ENCODE peak calls at places on chromosomes 4 and X, in five cellular contexts. One of them, this sample, is unnamed.

GRCh38 chr4:123127865-123128264 is 205.5 kb upstream of the NUDT6 start:
- DNase-seq in NB4: no peak
- DNase-seq in HT1080: no peak
- DNase-seq in HS-5: no peak
- DNase-seq in astrocyte of the cerebellum: no peak
- DNase-seq in this sample: no peak

GRCh38 chrX:69154051-69154450 is 11.2 kb downstream of the PJA1 start:
- DNase-seq in NB4: no peak
- DNase-seq in HT1080: no peak
- DNase-seq in HS-5: no peak
- DNase-seq in astrocyte of the cerebellum: no peak
- DNase-seq in this sample: no peak

GRCh38 chr4:112813790-112814189 is 176.8 kb downstream of the LARP7 start:
- DNase-seq in NB4: no peak
- DNase-seq in HT1080: peak
- DNase-seq in HS-5: peak
- DNase-seq in astrocyte of the cerebellum: peak
- DNase-seq in this sample: peak

GRCh38 chr4:182082910-182083309 is 160.3 kb upstream of the TENM3 start:
- DNase-seq in NB4: no peak
- DNase-seq in HT1080: no peak
- DNase-seq in HS-5: no peak
- DNase-seq in astrocyte of the cerebellum: no peak
- DNase-seq in this sample: no peak

GRCh38 chr4:169383724-169384123 is 113.0 kb upstream of the SH3RF1 start:
- DNase-seq in NB4: no peak
- DNase-seq in HT1080: peak
- DNase-seq in HS-5: peak
- DNase-seq in astrocyte of the cerebellum: peak
- DNase-seq in this sample: no peak

GRCh38 chr4:27128431-27128830 is 267.8 kb downstream of the STIM2 start:
- DNase-seq in NB4: no peak
- DNase-seq in HT1080: no peak
- DNase-seq in HS-5: no peak
- DNase-seq in astrocyte of the cerebellum: no peak
- DNase-seq in this sample: no peak

GRCh38 chr4:160286051-160286450 is 1183.2 kb downstream of the RAPGEF2 start:
- DNase-seq in NB4: no peak
- DNase-seq in HT1080: no peak
- DNase-seq in HS-5: no peak
- DNase-seq in astrocyte of the cerebellum: no peak
- DNase-seq in this sample: no peak

GRCh38 chr4:125434136-125434535 is 119.4 kb downstream of the FAT4 start:
- DNase-seq in NB4: no peak
- DNase-seq in HT1080: no peak
- DNase-seq in HS-5: no peak
- DNase-seq in astrocyte of the cerebellum: no peak
- DNase-seq in this sample: no peak

GRCh38 chrX:10169180-10169579 is 12.4 kb downstream of the CLCN4 start:
- DNase-seq in NB4: no peak
- DNase-seq in HT1080: no peak
- DNase-seq in HS-5: no peak
- DNase-seq in astrocyte of the cerebellum: no peak
- DNase-seq in this sample: no peak

GRCh38 chrX:10021461-10022272 is 54.5 kb downstream of the CLDN34 start:
- DNase-seq in NB4: no peak
- DNase-seq in HT1080: peak
- DNase-seq in HS-5: no peak
- DNase-seq in astrocyte of the cerebellum: no peak
- DNase-seq in this sample: no peak

GRCh38 chr4:67327245-67327860 is 217.9 kb downstream of the CENPC start:
- DNase-seq in NB4: peak
- DNase-seq in HT1080: peak
- DNase-seq in HS-5: peak
- DNase-seq in astrocyte of the cerebellum: peak
- DNase-seq in this sample: peak

GRCh38 chr4:84971319-84971932 is 4.9 kb upstream of the WDFY3 start:
- DNase-seq in NB4: peak
- DNase-seq in HT1080: peak
- DNase-seq in HS-5: no peak
- DNase-seq in astrocyte of the cerebellum: peak
- DNase-seq in this sample: peak

GRCh38 chr4:41933997-41934812 is 1.0 kb upstream of the TMEM33 start:
- DNase-seq in NB4: peak
- DNase-seq in HT1080: peak
- DNase-seq in HS-5: no peak
- DNase-seq in astrocyte of the cerebellum: no peak
- DNase-seq in this sample: no peak

GRCh38 chrX:23578079-23578478 is 89.2 kb upstream of the PRDX4 start:
- DNase-seq in NB4: no peak
- DNase-seq in HT1080: peak
- DNase-seq in HS-5: peak
- DNase-seq in astrocyte of the cerebellum: peak
- DNase-seq in this sample: no peak

GRCh38 chr4:40506066-40506465 is 123.6 kb downstream of the RBM47 start:
- DNase-seq in NB4: no peak
- DNase-seq in HT1080: no peak
- DNase-seq in HS-5: no peak
- DNase-seq in astrocyte of the cerebellum: no peak
- DNase-seq in this sample: no peak

GRCh38 chrX:97898798-97899197 is 1015.1 kb downstream of the RPA4 start:
- DNase-seq in NB4: no peak
- DNase-seq in HT1080: no peak
- DNase-seq in HS-5: no peak
- DNase-seq in astrocyte of the cerebellum: peak
- DNase-seq in this sample: no peak

GRCh38 chr4:135256111-135256510 is 1054.5 kb upstream of the PABPC4L start:
- DNase-seq in NB4: no peak
- DNase-seq in HT1080: no peak
- DNase-seq in HS-5: peak
- DNase-seq in astrocyte of the cerebellum: peak
- DNase-seq in this sample: no peak

GRCh38 chr4:37728064-37728463 is 41.9 kb upstream of the RELL1 start:
- DNase-seq in NB4: peak
- DNase-seq in HT1080: no peak
- DNase-seq in HS-5: no peak
- DNase-seq in astrocyte of the cerebellum: no peak
- DNase-seq in this sample: no peak

GRCh38 chr4:152229782-152230289 is 306.1 kb downstream of the FBXW7 start:
- DNase-seq in NB4: no peak
- DNase-seq in HT1080: no peak
- DNase-seq in HS-5: no peak
- DNase-seq in astrocyte of the cerebellum: no peak
- DNase-seq in this sample: no peak

GRCh38 chrX:133366735-133367134 is 48.6 kb downstream of the GPC4 start:
- DNase-seq in NB4: no peak
- DNase-seq in HT1080: no peak
- DNase-seq in HS-5: no peak
- DNase-seq in astrocyte of the cerebellum: no peak
- DNase-seq in this sample: no peak

GRCh38 chr4:141501931-141502330 is 134.5 kb upstream of the IL15 start:
- DNase-seq in NB4: no peak
- DNase-seq in HT1080: peak
- DNase-seq in HS-5: no peak
- DNase-seq in astrocyte of the cerebellum: no peak
- DNase-seq in this sample: no peak

GRCh38 chr4:80184053-80184790 is 13.1 kb upstream of the PRDM8 start:
- DNase-seq in NB4: peak
- DNase-seq in HT1080: peak
- DNase-seq in HS-5: peak
- DNase-seq in astrocyte of the cerebellum: peak
- DNase-seq in this sample: peak

GRCh38 chrX:16240231-16240905 is 73.1 kb downstream of the MAGEB17 start:
- DNase-seq in NB4: no peak
- DNase-seq in HT1080: no peak
- DNase-seq in HS-5: no peak
- DNase-seq in astrocyte of the cerebellum: no peak
- DNase-seq in this sample: no peak

GRCh38 chr4:105894570-105895323 is 524 bp upstream of the NPNT start:
- DNase-seq in NB4: no peak
- DNase-seq in HT1080: no peak
- DNase-seq in HS-5: no peak
- DNase-seq in astrocyte of the cerebellum: peak
- DNase-seq in this sample: no peak

GRCh38 chr4:172813359-172813923 is 355.2 kb upstream of the GALNT7 start:
- DNase-seq in NB4: no peak
- DNase-seq in HT1080: peak
- DNase-seq in HS-5: no peak
- DNase-seq in astrocyte of the cerebellum: no peak
- DNase-seq in this sample: no peak

GRCh38 chr4:177100307-177100706 is 209.4 kb upstream of the NEIL3 start:
- DNase-seq in NB4: no peak
- DNase-seq in HT1080: no peak
- DNase-seq in HS-5: no peak
- DNase-seq in astrocyte of the cerebellum: no peak
- DNase-seq in this sample: no peak

GRCh38 chr4:41319553-41319952 is 62.8 kb downstream of the UCHL1 start:
- DNase-seq in NB4: no peak
- DNase-seq in HT1080: peak
- DNase-seq in HS-5: peak
- DNase-seq in astrocyte of the cerebellum: no peak
- DNase-seq in this sample: no peak

GRCh38 chr4:138553001-138553845 is 311.1 kb upstream of the SLC7A11 start:
- DNase-seq in NB4: no peak
- DNase-seq in HT1080: no peak
- DNase-seq in HS-5: no peak
- DNase-seq in astrocyte of the cerebellum: no peak
- DNase-seq in this sample: no peak

GRCh38 chrX:17052776-17053175 is 106.3 kb downstream of the REPS2 start:
- DNase-seq in NB4: no peak
- DNase-seq in HT1080: no peak
- DNase-seq in HS-5: no peak
- DNase-seq in astrocyte of the cerebellum: no peak
- DNase-seq in this sample: no peak

GRCh38 chr4:112523008-112523440 is 7.0 kb upstream of the NEUROG2 start:
- DNase-seq in NB4: peak
- DNase-seq in HT1080: no peak
- DNase-seq in HS-5: no peak
- DNase-seq in astrocyte of the cerebellum: no peak
- DNase-seq in this sample: no peak

GRCh38 chrX:2679534-2680485 is 11.3 kb upstream of the CD99 start:
- DNase-seq in NB4: no peak
- DNase-seq in HT1080: no peak
- DNase-seq in HS-5: no peak
- DNase-seq in astrocyte of the cerebellum: peak
- DNase-seq in this sample: no peak

GRCh38 chrX:2871817-2872216 is 43.1 kb downstream of the GYG2 start:
- DNase-seq in NB4: no peak
- DNase-seq in HT1080: no peak
- DNase-seq in HS-5: no peak
- DNase-seq in astrocyte of the cerebellum: no peak
- DNase-seq in this sample: no peak

GRCh38 chr4:3291411-3291968 is 1.3 kb upstream of the RGS12 start:
- DNase-seq in NB4: no peak
- DNase-seq in HT1080: no peak
- DNase-seq in HS-5: no peak
- DNase-seq in astrocyte of the cerebellum: no peak
- DNase-seq in this sample: no peak

GRCh38 chr4:176054942-176055341 is 10.7 kb upstream of the WDR17 start:
- DNase-seq in NB4: no peak
- DNase-seq in HT1080: no peak
- DNase-seq in HS-5: no peak
- DNase-seq in astrocyte of the cerebellum: no peak
- DNase-seq in this sample: no peak

GRCh38 chrX:100615015-100615414 is 21.6 kb downstream of the TSPAN6 start:
- DNase-seq in NB4: peak
- DNase-seq in HT1080: peak
- DNase-seq in HS-5: peak
- DNase-seq in astrocyte of the cerebellum: peak
- DNase-seq in this sample: no peak